ENCODE peak calls at places on chromosomes 1 and 21, in seven cellular contexts. H is GM10248; W is posterior cingulate gyrus; F is activated CD8-positive, alpha-beta memory T cell treated with anti-CD3 and anti-CD28 coated beads, Interleukin-2, amount 50 U/mL, for 48 hours; D is uterus; N is mammary epithelial cell; L is pons. E is an unnamed sample.
A peak's percentile ranks its signal among the peaks of the same experiment; 100 is the strongest.

GRCh38 chr1:222521299-222522104 is 26.4 kb downstream of the HHIPL2 start:
- DNase-seq in H (no peak), W (no peak), F (no peak), D (no peak), N (peak; percentile 80), L (no peak), E (no peak)

GRCh38 chr21:37784591-37785318 is 131.5 kb downstream of the KCNJ6 start:
- DNase-seq in H (no peak), W (no peak), F (no peak), D (no peak), N (no peak), L (no peak), E (no peak)

GRCh38 chr1:211676106-211676583 is 724 bp upstream of the NEK2 start:
- DNase-seq in H (no peak), W (no peak), F (no peak), D (no peak), N (no peak), L (no peak), E (no peak)

GRCh38 chr1:240149488-240150094 is 57.9 kb downstream of the FMN2 start:
- DNase-seq in H (no peak), W (no peak), F (no peak), D (no peak), N (peak; percentile 8), L (peak; percentile 49), E (no peak)

GRCh38 chr1:3320246-3321152 is 134.0 kb upstream of the ARHGEF16 start:
- DNase-seq in H (no peak), W (peak; percentile 28), F (no peak), D (no peak), N (no peak), L (no peak), E (no peak)

GRCh38 chr1:95451054-95451453 is 217.0 kb downstream of the RWDD3 start:
- DNase-seq in H (no peak), W (no peak), F (no peak), D (no peak), N (peak; percentile 25), L (no peak), E (no peak)

GRCh38 chr1:111958911-111959310 is 30.6 kb downstream of the KCND3 start:
- DNase-seq in H (no peak), W (no peak), F (no peak), D (no peak), N (no peak), L (peak; percentile 28), E (no peak)

GRCh38 chr1:67575861-67576260 is 109.1 kb upstream of the GADD45A start:
- DNase-seq in H (no peak), W (no peak), F (no peak), D (no peak), N (peak; percentile 100), L (no peak), E (no peak)

GRCh38 chr1:78664763-78665162 is 15.1 kb downstream of the IFI44 start:
- DNase-seq in H (no peak), W (no peak), F (no peak), D (no peak), N (no peak), L (no peak), E (no peak)

GRCh38 chr1:7262611-7263010 is 477.4 kb downstream of the CAMTA1 start:
- DNase-seq in H (no peak), W (no peak), F (no peak), D (no peak), N (peak; percentile 32), L (no peak), E (no peak)

GRCh38 chr1:153970346-153970745 is 2.6 kb downstream of the CREB3L4 start:
- DNase-seq in H (no peak), W (no peak), F (no peak), D (no peak), N (no peak), L (no peak), E (no peak)

GRCh38 chr1:26942656-26943055 is 17.6 kb downstream of the KDF1 start:
- DNase-seq in H (no peak), W (no peak), F (no peak), D (no peak), N (no peak), L (no peak), E (no peak)

GRCh38 chr1:162709132-162709860 is 77.0 kb downstream of the DDR2 start:
- DNase-seq in H (no peak), W (no peak), F (no peak), D (no peak), N (no peak), L (no peak), E (no peak)